ENCODE peak calls at places on chromosome 7, in seven cellular contexts. J is AG04449, F is DMS53, P is Peyer's patch, Q is T-cell, L is activated B cell treated with CpG ODN at 0.5 μM for 24 hours, Z is posterior vena cava. I is an unnamed sample.

GRCh38 chr7:27346531-27347260 is 104.1 kb downstream of the EVX1 start:
- DNase-seq in L (no peak), P (peak), Q (no peak), J (peak), F (peak), Z (no peak), I (peak)

GRCh38 chr7:47730135-47730534 is 148.2 kb upstream of the TNS3 start:
- DNase-seq in F (no peak), Q (no peak), J (no peak), P (no peak), L (no peak), Z (no peak), I (peak)

GRCh38 chr7:44374007-44374763 is 48.8 kb upstream of the CAMK2B start:
- DNase-seq in Q (no peak), P (no peak), J (no peak), F (no peak), Z (peak), L (no peak), I (no peak)

GRCh38 chr7:108308913-108309312 is 147.3 kb downstream of the NRCAM start:
- DNase-seq in P (no peak), J (no peak), L (no peak), Z (no peak), Q (no peak), F (no peak), I (no peak)

GRCh38 chr7:136058561-136058960 is 81.4 kb upstream of the MTPN start:
- DNase-seq in Q (no peak), Z (no peak), P (no peak), J (no peak), L (no peak), F (no peak), I (no peak)

GRCh38 chr7:32335107-32335506 is 155.1 kb downstream of the LSM5 start:
- DNase-seq in Z (no peak), L (no peak), P (no peak), F (peak), J (no peak), Q (no peak), I (no peak)

GRCh38 chr7:14767716-14768425 is 134.7 kb downstream of the DGKB start:
- DNase-seq in J (no peak), P (no peak), Q (no peak), L (no peak), F (no peak), Z (no peak), I (no peak)

GRCh38 chr7:73904219-73905136 is 43.5 kb downstream of the TMEM270 start:
- DNase-seq in J (no peak), Q (no peak), F (no peak), Z (peak), L (no peak), P (no peak), I (peak)

GRCh38 chr7:103735377-103735776 is 254.1 kb downstream of the RELN start:
- DNase-seq in P (no peak), L (no peak), Z (no peak), F (peak), Q (no peak), J (peak), I (no peak)

GRCh38 chr7:128221929-128222403 is 19.1 kb upstream of the LEP start:
- DNase-seq in L (no peak), Q (no peak), F (no peak), J (no peak), P (no peak), Z (no peak), I (peak)

GRCh38 chr7:114759347-114760062 is 162.4 kb upstream of the MDFIC start:
- DNase-seq in F (peak), Z (no peak), L (no peak), P (no peak), J (no peak), Q (no peak), I (peak)

GRCh38 chr7:17027143-17027802 is 145.5 kb upstream of the AGR3 start:
- DNase-seq in F (no peak), Z (no peak), P (no peak), L (no peak), J (no peak), Q (no peak), I (no peak)

GRCh38 chr7:7157177-7157886 is 25.0 kb upstream of the C1GALT1 start:
- DNase-seq in Z (no peak), Q (peak), P (peak), F (no peak), J (peak), L (no peak), I (peak)

GRCh38 chr7:117993377-117994003 is 120.2 kb upstream of the CTTNBP2 start:
- DNase-seq in Q (no peak), J (no peak), Z (no peak), L (no peak), P (no peak), F (peak), I (no peak)

GRCh38 chr7:21064698-21065648 is 278.3 kb upstream of the SP8 start:
- DNase-seq in Z (no peak), L (no peak), J (no peak), F (peak), P (no peak), Q (no peak), I (peak)

GRCh38 chr7:99407849-99408346 is 499 bp downstream of the PDAP1 start:
- DNase-seq in F (peak), Q (no peak), J (peak), P (no peak), Z (peak), L (peak), I (peak)

GRCh38 chr7:36852931-36853330 is 128.6 kb upstream of the AOAH start:
- DNase-seq in L (no peak), F (no peak), Q (no peak), P (no peak), Z (no peak), J (no peak), I (no peak)

GRCh38 chr7:1087952-1088920 is at the start of gene GPER1:
- DNase-seq in Q (no peak), Z (no peak), J (no peak), P (no peak), F (no peak), L (no peak), I (no peak)

GRCh38 chr7:130942211-130942964 is 208.4 kb upstream of the KLF14 start:
- DNase-seq in F (peak), Z (no peak), L (no peak), Q (no peak), J (no peak), P (peak), I (no peak)

GRCh38 chr7:87058739-87059524 is 522 bp downstream of the ELAPOR2 start:
- DNase-seq in J (no peak), L (no peak), P (peak), Z (no peak), F (peak), Q (peak), I (no peak)

GRCh38 chr7:54967384-54967783 is 51.4 kb upstream of the EGFR start:
- DNase-seq in Z (no peak), P (no peak), F (no peak), L (no peak), J (no peak), Q (no peak), I (no peak)

GRCh38 chr7:22364910-22365309 is 8.0 kb upstream of the RAPGEF5 start:
- DNase-seq in J (no peak), Z (no peak), F (peak), P (no peak), Q (no peak), L (no peak), I (no peak)